ENCODE peak calls at places on chromosomes 2 and 18, in five cellular contexts. One of them, this sample, is unnamed.

GRCh38 chr2:8994386-8994785 is 9.1 kb downstream of the MBOAT2 start:
- DNase-seq in progenitor cell of endocrine pancreas: no peak
- DNase-seq in AG08395: no peak
- DNase-seq in NCI-H748 treated with DMSO at 0.1 percent for 48 hours: no peak
- DNase-seq in epithelial cell of esophagus: peak
- DNase-seq in this sample: no peak

GRCh38 chr2:151657667-151658076 is 76.6 kb downstream of the NEB start:
- DNase-seq in progenitor cell of endocrine pancreas: no peak
- DNase-seq in AG08395: no peak
- DNase-seq in NCI-H748 treated with DMSO at 0.1 percent for 48 hours: no peak
- DNase-seq in epithelial cell of esophagus: no peak
- DNase-seq in this sample: no peak

GRCh38 chr2:240920783-240921231 is 14.7 kb downstream of the CROCC2 start:
- DNase-seq in progenitor cell of endocrine pancreas: no peak
- DNase-seq in AG08395: no peak
- DNase-seq in NCI-H748 treated with DMSO at 0.1 percent for 48 hours: no peak
- DNase-seq in epithelial cell of esophagus: no peak
- DNase-seq in this sample: no peak

GRCh38 chr18:36187138-36187825 is at the start of gene MOCOS:
- DNase-seq in progenitor cell of endocrine pancreas: peak
- DNase-seq in AG08395: peak
- DNase-seq in NCI-H748 treated with DMSO at 0.1 percent for 48 hours: peak
- DNase-seq in epithelial cell of esophagus: peak
- DNase-seq in this sample: no peak

GRCh38 chr2:43276962-43277383 is 50.6 kb upstream of the ZFP36L2 start:
- DNase-seq in progenitor cell of endocrine pancreas: no peak
- DNase-seq in AG08395: peak
- DNase-seq in NCI-H748 treated with DMSO at 0.1 percent for 48 hours: no peak
- DNase-seq in epithelial cell of esophagus: peak
- DNase-seq in this sample: no peak

GRCh38 chr2:205720451-205720902 is 38.2 kb downstream of the NRP2 start:
- DNase-seq in progenitor cell of endocrine pancreas: no peak
- DNase-seq in AG08395: no peak
- DNase-seq in NCI-H748 treated with DMSO at 0.1 percent for 48 hours: no peak
- DNase-seq in epithelial cell of esophagus: no peak
- DNase-seq in this sample: no peak

GRCh38 chr2:211077216-211077764 is 520.9 kb downstream of the CPS1 start:
- DNase-seq in progenitor cell of endocrine pancreas: no peak
- DNase-seq in AG08395: no peak
- DNase-seq in NCI-H748 treated with DMSO at 0.1 percent for 48 hours: peak
- DNase-seq in epithelial cell of esophagus: no peak
- DNase-seq in this sample: no peak

GRCh38 chr2:184006998-184007397 is 591.3 kb upstream of the ZNF804A start:
- DNase-seq in progenitor cell of endocrine pancreas: no peak
- DNase-seq in AG08395: no peak
- DNase-seq in NCI-H748 treated with DMSO at 0.1 percent for 48 hours: peak
- DNase-seq in epithelial cell of esophagus: no peak
- DNase-seq in this sample: peak

GRCh38 chr2:238596571-238597551 is 170.1 kb downstream of the ASB1 start:
- DNase-seq in progenitor cell of endocrine pancreas: no peak
- DNase-seq in AG08395: peak
- DNase-seq in NCI-H748 treated with DMSO at 0.1 percent for 48 hours: no peak
- DNase-seq in epithelial cell of esophagus: peak
- DNase-seq in this sample: no peak

GRCh38 chr2:55961318-55961911 is 37.8 kb upstream of the EFEMP1 start:
- DNase-seq in progenitor cell of endocrine pancreas: no peak
- DNase-seq in AG08395: peak
- DNase-seq in NCI-H748 treated with DMSO at 0.1 percent for 48 hours: peak
- DNase-seq in epithelial cell of esophagus: peak
- DNase-seq in this sample: peak

GRCh38 chr2:69645926-69646325 is 2.4 kb upstream of the AAK1 start:
- DNase-seq in progenitor cell of endocrine pancreas: no peak
- DNase-seq in AG08395: no peak
- DNase-seq in NCI-H748 treated with DMSO at 0.1 percent for 48 hours: no peak
- DNase-seq in epithelial cell of esophagus: no peak
- DNase-seq in this sample: no peak

GRCh38 chr2:201886504-201886903 is 80.2 kb downstream of the CDK15 start:
- DNase-seq in progenitor cell of endocrine pancreas: no peak
- DNase-seq in AG08395: no peak
- DNase-seq in NCI-H748 treated with DMSO at 0.1 percent for 48 hours: no peak
- DNase-seq in epithelial cell of esophagus: peak
- DNase-seq in this sample: no peak

GRCh38 chr2:239929504-239929903 is 95.6 kb downstream of the NDUFA10 start:
- DNase-seq in progenitor cell of endocrine pancreas: no peak
- DNase-seq in AG08395: no peak
- DNase-seq in NCI-H748 treated with DMSO at 0.1 percent for 48 hours: no peak
- DNase-seq in epithelial cell of esophagus: no peak
- DNase-seq in this sample: no peak

GRCh38 chr2:83475371-83475770 is 983.7 kb downstream of the SUCLG1 start:
- DNase-seq in progenitor cell of endocrine pancreas: no peak
- DNase-seq in AG08395: no peak
- DNase-seq in NCI-H748 treated with DMSO at 0.1 percent for 48 hours: no peak
- DNase-seq in epithelial cell of esophagus: no peak
- DNase-seq in this sample: no peak

GRCh38 chr2:240391111-240392051 is 44.1 kb upstream of the GPC1 start:
- DNase-seq in progenitor cell of endocrine pancreas: no peak
- DNase-seq in AG08395: no peak
- DNase-seq in NCI-H748 treated with DMSO at 0.1 percent for 48 hours: no peak
- DNase-seq in epithelial cell of esophagus: no peak
- DNase-seq in this sample: no peak

GRCh38 chr2:46262248-46262938 is 34.8 kb upstream of the EPAS1 start:
- DNase-seq in progenitor cell of endocrine pancreas: no peak
- DNase-seq in AG08395: no peak
- DNase-seq in NCI-H748 treated with DMSO at 0.1 percent for 48 hours: no peak
- DNase-seq in epithelial cell of esophagus: no peak
- DNase-seq in this sample: no peak